ENCODE peak calls at places on chromosomes 7 and 10, in six cellular contexts. A is vagina, H is heart left ventricle, G is sigmoid colon, D is suprapubic skin, Z is uterus. K is an unnamed sample.

GRCh38 chr10:101650841-101651240 is 44.1 kb downstream of the FBXW4 start:
- DNase-seq in G (no peak), A (no peak), H (no peak), D (no peak), Z (no peak), K (no peak)

GRCh38 chr7:98567979-98568378 is 49.1 kb upstream of the NPTX2 start:
- DNase-seq in A (no peak), H (no peak), D (no peak), Z (no peak), G (no peak), K (no peak)

GRCh38 chr7:375901-376305 is 85.9 kb downstream of the FOXL3 start:
- DNase-seq in H (peak), Z (peak), A (no peak), G (no peak), D (peak), K (no peak)

GRCh38 chr10:27893320-27894014 is 105.4 kb downstream of the ODAD2 start:
- DNase-seq in Z (no peak), G (no peak), H (no peak), A (no peak), D (no peak), K (no peak)

GRCh38 chr7:44398506-44398905 is 73.1 kb upstream of the CAMK2B start:
- DNase-seq in G (no peak), Z (no peak), D (no peak), A (peak), H (peak), K (no peak)

GRCh38 chr7:148722340-148723165 is 23.9 kb downstream of the CUL1 start:
- DNase-seq in A (no peak), D (no peak), Z (no peak), G (no peak), H (no peak), K (peak)

GRCh38 chr7:131110294-131111080 is 217.2 kb upstream of the MKLN1 start:
- DNase-seq in G (peak), Z (peak), H (no peak), D (no peak), A (no peak), K (peak)

GRCh38 chr10:11180228-11180627 is 162.6 kb downstream of the CELF2 start:
- DNase-seq in H (no peak), Z (no peak), G (no peak), D (no peak), A (no peak), K (no peak)

GRCh38 chr7:77464589-77464988 is 48.4 kb upstream of the GSAP start:
- DNase-seq in G (no peak), D (no peak), Z (no peak), A (no peak), H (no peak), K (no peak)

DNA sequence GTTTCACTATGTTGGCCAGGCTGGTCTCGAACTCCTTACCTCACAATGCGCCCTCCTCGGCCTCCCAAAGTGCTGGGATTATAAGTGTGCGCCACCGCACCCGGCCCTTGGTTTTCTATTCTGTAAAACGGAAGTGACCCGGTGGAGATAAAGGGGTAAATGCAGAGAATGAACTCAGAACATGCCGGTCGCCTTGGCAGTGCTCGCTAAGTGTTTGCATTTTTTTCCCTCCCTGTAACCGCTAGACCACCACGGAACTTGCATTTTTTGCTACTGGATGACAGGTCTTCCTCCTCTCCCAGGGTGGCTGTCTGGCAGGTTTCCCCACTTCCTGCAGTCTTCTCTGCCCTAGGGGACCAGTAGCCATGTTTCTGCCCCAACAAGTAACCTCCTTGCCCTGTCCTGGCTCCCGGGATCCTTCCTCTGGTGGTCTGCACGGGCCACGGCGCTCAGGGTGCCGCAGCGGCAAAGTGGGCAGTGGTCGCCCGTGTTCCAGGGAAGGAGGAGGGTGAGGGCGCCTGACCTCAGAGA is 18.8 kb upstream of the GNA12 start:
- DNase-seq in A (no peak), D (no peak), Z (no peak), G (no peak), H (no peak), K (no peak)
- H3K4me3 ChIP-seq in A (peak), D (peak), Z (no peak), G (no peak), H (peak), K (no peak)

DNA sequence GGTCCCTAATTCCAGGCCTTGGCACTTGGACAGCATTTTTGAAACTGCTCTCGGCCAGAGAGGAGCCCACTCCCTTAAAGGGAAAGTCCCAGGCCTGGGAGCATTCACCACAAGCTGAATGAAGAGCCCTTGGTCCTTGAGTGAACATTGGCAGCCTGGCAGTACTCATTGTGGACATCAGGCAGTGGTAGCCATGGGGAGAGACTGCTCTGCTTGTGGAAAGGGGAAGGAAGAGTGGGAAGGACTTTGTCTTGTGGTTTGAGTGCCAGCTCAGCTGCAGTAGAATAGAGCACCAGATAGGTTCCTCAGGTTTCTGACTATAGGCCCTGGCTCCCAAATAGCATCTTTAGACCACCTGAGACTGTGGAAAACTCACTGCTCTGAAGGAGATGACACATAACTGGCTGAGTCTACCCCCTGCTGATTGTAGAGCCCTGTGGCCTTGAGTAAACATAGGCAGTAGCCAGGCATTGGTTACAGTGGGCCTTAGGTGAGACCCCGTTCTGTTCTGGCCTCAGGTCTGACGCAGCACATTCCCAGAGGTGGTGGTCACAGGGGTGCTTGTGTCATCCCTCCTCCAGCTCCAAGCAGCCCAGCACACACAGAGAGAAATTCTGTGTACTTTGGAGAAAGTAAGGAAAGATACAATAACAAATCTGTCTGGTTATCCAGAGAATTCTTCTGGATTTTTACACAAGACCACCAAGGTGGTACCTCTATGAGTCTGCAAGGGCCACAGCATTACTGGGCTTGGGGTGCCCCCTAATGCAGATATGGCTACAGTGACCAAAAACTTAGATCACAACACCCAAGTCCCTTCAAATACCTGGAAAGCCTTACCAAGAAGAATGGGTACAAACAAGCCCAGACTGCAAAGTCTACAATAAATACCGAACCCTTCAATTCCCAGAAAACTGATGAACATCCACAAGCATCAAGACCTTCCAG is 153.8 kb downstream of the GNAI1 start:
- DNase-seq in H (no peak), G (no peak), D (no peak), Z (no peak), A (no peak), K (no peak)
- TF ChIP-seq CTCF in H (peak), G (no peak), D (no peak), Z (peak), A (no peak), K (no peak)

GRCh38 chr7:158539711-158540146 is 47.9 kb downstream of the PTPRN2 start:
- DNase-seq in G (no peak), H (no peak), Z (no peak), A (no peak), D (no peak), K (no peak)

GRCh38 chr7:158534598-158534997 is 53.0 kb downstream of the PTPRN2 start:
- DNase-seq in Z (no peak), G (no peak), A (no peak), H (no peak), D (no peak), K (no peak)

GRCh38 chr7:158535079-158535478 is 52.5 kb downstream of the PTPRN2 start:
- DNase-seq in Z (no peak), G (no peak), H (no peak), D (no peak), A (no peak), K (no peak)

GRCh38 chr7:158538156-158538946 is 49.3 kb downstream of the PTPRN2 start:
- DNase-seq in H (no peak), Z (no peak), D (no peak), G (no peak), A (no peak), K (no peak)

GRCh38 chr7:158536871-158537865 is 50.5 kb downstream of the PTPRN2 start:
- DNase-seq in G (no peak), D (no peak), H (no peak), A (no peak), Z (no peak), K (no peak)
- TF ChIP-seq POLR2A in G (no peak), D (no peak), H (no peak), A (no peak), Z (no peak), K (no peak)

DNA sequence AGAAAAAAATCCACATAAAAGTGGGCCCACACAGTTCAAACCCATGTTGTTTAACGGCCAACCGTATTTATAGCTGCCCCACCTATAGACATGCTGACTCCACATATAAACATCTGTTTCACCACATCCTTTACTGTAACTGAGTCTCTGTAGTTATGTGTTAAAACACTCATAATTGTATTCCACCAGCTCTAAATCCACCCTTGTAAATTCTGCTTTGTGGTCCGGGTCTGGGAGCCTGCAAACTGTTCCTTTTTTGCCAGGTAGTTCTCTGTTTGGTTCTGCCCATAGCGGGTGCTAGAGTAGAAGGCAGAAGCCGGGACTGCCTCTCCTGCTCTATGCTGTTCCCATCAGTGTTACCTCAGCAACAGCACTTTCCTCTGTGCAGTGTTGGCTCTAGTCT is 20.2 kb upstream of the FHIP2A start:
- DNase-seq in D (no peak), H (no peak), A (no peak), G (no peak), Z (no peak), K (no peak)
- H3K4me3 ChIP-seq in D (no peak), H (no peak), A (no peak), G (no peak), Z (no peak), K (no peak)

K was measured in testis.